ENCODE peak calls at places on chromosomes 2 and 18, in four cellular contexts. One of them, this sample, is unnamed.

GRCh38 chr18:40293311-40293710 is 1661.7 kb upstream of the PIK3C3 start:
- DNase-seq in GM12878: no peak
- DNase-seq in HL-60: no peak
- DNase-seq in K562: no peak
- DNase-seq in this sample: no peak

GRCh38 chr2:240024766-240025165 is 376 bp downstream of the NDUFA10 start:
- DNase-seq in GM12878: no peak
- DNase-seq in HL-60: peak
- DNase-seq in K562: no peak
- DNase-seq in this sample: peak

GRCh38 chr2:18749912-18750526 is 160.7 kb upstream of the NT5C1B start:
- DNase-seq in GM12878: no peak
- DNase-seq in HL-60: peak
- DNase-seq in K562: peak
- DNase-seq in this sample: no peak

GRCh38 chr18:37207343-37207742 is 358.3 kb downstream of the CELF4 start:
- DNase-seq in GM12878: no peak
- DNase-seq in HL-60: no peak
- DNase-seq in K562: no peak
- DNase-seq in this sample: no peak

GRCh38 chr2:110642360-110642759 is 35.5 kb downstream of the BUB1 start:
- DNase-seq in GM12878: no peak
- DNase-seq in HL-60: no peak
- DNase-seq in K562: no peak
- DNase-seq in this sample: no peak

GRCh38 chr2:135299656-135300244 is 231.3 kb downstream of the ZRANB3 start:
- DNase-seq in GM12878: peak
- DNase-seq in HL-60: no peak
- DNase-seq in K562: no peak
- DNase-seq in this sample: peak

GRCh38 chr2:140567734-140568133 is 1563.1 kb downstream of the LRP1B start:
- DNase-seq in GM12878: no peak
- DNase-seq in HL-60: no peak
- DNase-seq in K562: no peak
- DNase-seq in this sample: no peak

GRCh38 chr2:142416996-142417395 is 286.2 kb upstream of the LRP1B start:
- DNase-seq in GM12878: no peak
- DNase-seq in HL-60: no peak
- DNase-seq in K562: no peak
- DNase-seq in this sample: no peak

GRCh38 chr2:9897331-9897737 is 54.1 kb downstream of the TAF1B start:
- DNase-seq in GM12878: peak
- DNase-seq in HL-60: peak
- DNase-seq in K562: no peak
- DNase-seq in this sample: no peak

GRCh38 chr2:134375935-134376334 is 122.1 kb downstream of the MGAT5 start:
- DNase-seq in GM12878: no peak
- DNase-seq in HL-60: no peak
- DNase-seq in K562: no peak
- DNase-seq in this sample: no peak

GRCh38 chr2:237190958-237191692 is 105.4 kb downstream of the COPS8 start:
- DNase-seq in GM12878: no peak
- DNase-seq in HL-60: no peak
- DNase-seq in K562: no peak
- DNase-seq in this sample: no peak

GRCh38 chr2:189304360-189304759 is 124.8 kb upstream of the COL5A2 start:
- DNase-seq in GM12878: no peak
- DNase-seq in HL-60: no peak
- DNase-seq in K562: no peak
- DNase-seq in this sample: no peak

GRCh38 chr2:240840435-240841060 is 20.5 kb upstream of the KIF1A start:
- DNase-seq in GM12878: no peak
- DNase-seq in HL-60: peak
- DNase-seq in K562: peak
- DNase-seq in this sample: no peak

GRCh38 chr2:101805146-101806088 is 107.9 kb downstream of the MAP4K4 start:
- DNase-seq in GM12878: no peak
- DNase-seq in HL-60: no peak
- DNase-seq in K562: no peak
- DNase-seq in this sample: no peak

GRCh38 chr2:171401947-171402346 is 31.8 kb downstream of the METTL8 start:
- DNase-seq in GM12878: no peak
- DNase-seq in HL-60: no peak
- DNase-seq in K562: peak
- DNase-seq in this sample: no peak

GRCh38 chr2:83967854-83968253 is 491.2 kb downstream of the SUCLG1 start:
- DNase-seq in GM12878: no peak
- DNase-seq in HL-60: no peak
- DNase-seq in K562: no peak
- DNase-seq in this sample: no peak

GRCh38 chr2:64769392-64770044 is 115.8 kb upstream of the SERTAD2 start:
- DNase-seq in GM12878: no peak
- DNase-seq in HL-60: no peak
- DNase-seq in K562: no peak
- DNase-seq in this sample: no peak
- TF ChIP-seq POLR2AphosphoS5 in GM12878: no peak
- TF ChIP-seq POLR2AphosphoS5 in HL-60: no peak
- TF ChIP-seq POLR2AphosphoS5 in K562: no peak
- TF ChIP-seq POLR2AphosphoS5 in this sample: no peak

DNA sequence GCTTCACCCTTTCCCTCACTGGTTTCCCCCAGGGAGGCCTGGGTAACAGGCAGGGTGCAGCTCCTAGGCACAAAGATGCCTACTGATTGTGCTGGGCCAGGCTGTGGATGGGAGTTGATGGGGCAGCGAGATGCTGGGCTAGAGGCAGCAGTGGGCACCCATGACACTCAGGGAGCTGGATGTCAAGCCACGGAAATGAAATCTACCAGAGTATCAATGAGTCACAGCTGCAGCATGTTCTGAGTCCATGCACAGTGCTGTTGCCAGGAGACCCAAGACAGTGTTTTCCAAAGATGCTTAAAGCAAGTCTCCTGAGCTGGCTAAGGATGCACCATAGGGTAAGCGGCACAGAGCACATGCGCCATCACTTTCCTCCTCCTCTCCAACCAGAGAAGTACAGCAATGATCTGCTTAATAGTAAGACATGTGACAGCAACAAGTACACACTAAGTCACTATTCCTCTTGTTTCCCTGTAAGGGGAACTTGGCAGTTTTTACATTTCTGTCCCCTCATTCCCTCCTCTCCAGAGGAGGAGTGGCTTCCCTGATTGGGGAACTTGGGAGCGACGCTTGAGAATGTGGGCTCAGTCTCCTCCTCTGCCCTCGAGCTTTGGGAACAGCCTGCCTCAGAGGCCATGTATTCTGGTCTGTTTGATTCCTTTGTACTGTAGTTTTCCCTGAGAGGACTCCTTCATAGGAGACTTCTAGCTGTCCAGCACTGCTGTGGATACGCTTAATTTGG is 57.2 kb downstream of the CDC42EP3 start:
- DNase-seq in GM12878: no peak
- DNase-seq in HL-60: no peak
- DNase-seq in K562: no peak
- DNase-seq in this sample: no peak
- TF ChIP-seq SPI1 in GM12878: no peak
- TF ChIP-seq SPI1 in HL-60: no peak
- TF ChIP-seq SPI1 in K562: no peak
- TF ChIP-seq SPI1 in this sample: no peak

DNA sequence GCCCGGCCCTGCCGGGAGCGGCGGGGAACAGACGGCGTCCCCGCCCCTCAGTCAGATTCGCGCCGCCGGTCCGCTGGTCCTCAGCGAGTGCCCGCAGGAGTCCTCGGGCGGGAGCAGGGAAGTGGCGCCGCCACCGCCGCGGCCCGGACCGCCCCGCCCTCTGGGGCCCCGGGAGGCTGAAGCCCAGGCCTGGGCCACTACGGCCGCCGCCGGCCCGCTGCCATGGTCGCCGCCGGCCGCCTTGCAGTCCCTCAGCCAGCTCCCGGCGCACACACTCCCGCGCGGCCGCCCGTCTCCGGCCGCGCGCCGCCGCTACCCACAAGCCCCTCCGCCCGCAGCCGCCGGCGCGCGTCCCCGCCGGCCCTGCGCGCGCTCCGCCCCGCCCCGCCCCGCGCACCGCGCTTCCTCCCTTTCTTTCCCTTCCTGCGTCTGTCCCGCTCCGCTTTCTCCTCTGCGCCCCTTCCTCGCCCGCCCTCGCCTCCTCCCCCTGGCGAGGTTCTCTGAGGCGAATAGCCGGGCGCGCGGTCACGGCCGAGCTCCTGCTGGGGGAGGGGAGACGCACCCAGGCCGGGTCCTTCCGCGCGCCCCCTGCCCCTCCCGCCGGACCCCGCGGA is at the start of gene ROCK2:
- DNase-seq in GM12878: no peak
- DNase-seq in HL-60: peak
- DNase-seq in K562: peak
- DNase-seq in this sample: peak
- TF ChIP-seq POLR2AphosphoS5 in GM12878: no peak
- TF ChIP-seq POLR2AphosphoS5 in HL-60: peak
- TF ChIP-seq POLR2AphosphoS5 in K562: peak
- TF ChIP-seq POLR2AphosphoS5 in this sample: no peak

GRCh38 chr2:60735496-60736250 is 20.4 kb upstream of the PAPOLG start:
- DNase-seq in GM12878: no peak
- DNase-seq in HL-60: no peak
- DNase-seq in K562: no peak
- DNase-seq in this sample: no peak
- TF ChIP-seq SPI1 in GM12878: no peak
- TF ChIP-seq SPI1 in HL-60: no peak
- TF ChIP-seq SPI1 in K562: no peak
- TF ChIP-seq SPI1 in this sample: no peak

GRCh38 chr2:113126845-113127645 is at the start of gene IL1RN:
- DNase-seq in GM12878: no peak
- DNase-seq in HL-60: peak
- DNase-seq in K562: no peak
- DNase-seq in this sample: no peak
- TF ChIP-seq POLR2AphosphoS5 in GM12878: no peak
- TF ChIP-seq POLR2AphosphoS5 in HL-60: peak
- TF ChIP-seq POLR2AphosphoS5 in K562: no peak
- TF ChIP-seq POLR2AphosphoS5 in this sample: no peak

DNA sequence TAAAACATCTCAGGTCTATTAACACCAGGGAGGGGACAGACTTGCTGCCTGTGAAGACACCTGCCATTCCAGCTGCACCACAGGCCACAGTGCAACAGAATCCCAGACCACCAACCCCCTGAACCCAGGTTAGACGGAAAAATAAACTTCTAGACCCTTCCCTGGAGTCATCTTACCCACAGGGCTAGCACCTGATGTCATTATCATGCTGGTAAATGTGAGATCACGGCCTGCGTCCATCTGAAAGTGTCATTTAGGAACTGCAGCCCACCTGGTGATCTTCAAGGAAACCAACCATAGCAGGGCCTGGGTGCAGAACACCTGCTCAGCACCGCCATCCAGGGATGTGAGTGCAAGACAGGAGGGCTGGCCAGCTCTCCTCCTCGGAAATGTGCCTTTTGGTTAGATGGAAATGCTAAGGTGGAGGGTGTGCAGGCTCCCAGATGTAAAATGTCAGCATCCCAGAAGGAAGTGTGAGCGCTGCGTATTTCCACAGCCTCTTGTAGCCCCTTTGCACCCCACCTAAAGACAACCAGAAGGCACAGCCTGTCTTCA is 80.8 kb downstream of the PTGR3 start:
- DNase-seq in GM12878: no peak
- DNase-seq in HL-60: no peak
- DNase-seq in K562: no peak
- DNase-seq in this sample: no peak
- TF ChIP-seq SPI1 in GM12878: no peak
- TF ChIP-seq SPI1 in HL-60: no peak
- TF ChIP-seq SPI1 in K562: no peak
- TF ChIP-seq SPI1 in this sample: no peak

GRCh38 chr2:165203689-165204559 is at the start of gene SCN3A:
- DNase-seq in GM12878: no peak
- DNase-seq in HL-60: no peak
- DNase-seq in K562: peak
- DNase-seq in this sample: no peak
- TF ChIP-seq POLR2AphosphoS5 in GM12878: no peak
- TF ChIP-seq POLR2AphosphoS5 in HL-60: no peak
- TF ChIP-seq POLR2AphosphoS5 in K562: no peak
- TF ChIP-seq POLR2AphosphoS5 in this sample: no peak

GRCh38 chr2:48531141-48531648 is 1.2 kb downstream of the STON1 start:
- DNase-seq in GM12878: no peak
- DNase-seq in HL-60: no peak
- DNase-seq in K562: no peak
- DNase-seq in this sample: no peak
- TF ChIP-seq SPI1 in GM12878: no peak
- TF ChIP-seq SPI1 in HL-60: no peak
- TF ChIP-seq SPI1 in K562: no peak
- TF ChIP-seq SPI1 in this sample: no peak

DNA sequence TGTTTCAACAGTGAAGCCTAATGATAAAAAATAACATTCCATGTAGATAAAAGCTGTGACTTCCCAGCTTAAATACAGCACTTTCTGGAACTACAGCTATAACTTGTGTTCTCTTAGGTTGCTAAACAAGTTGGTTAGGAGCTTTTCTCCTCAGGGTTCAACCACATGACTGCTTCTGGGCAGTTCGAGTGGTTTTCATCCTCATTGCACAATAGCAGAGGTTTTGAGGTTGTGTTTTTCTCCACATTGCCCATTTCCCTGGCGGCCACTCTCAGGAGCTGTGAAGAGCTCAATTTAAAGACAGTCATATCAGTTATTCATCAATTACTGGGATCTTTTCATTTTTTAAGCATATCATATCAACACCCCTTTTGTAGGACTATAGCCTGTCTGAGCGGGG is 102.2 kb upstream of the CYP1B1 start:
- DNase-seq in GM12878: no peak
- DNase-seq in HL-60: peak
- DNase-seq in K562: no peak
- DNase-seq in this sample: no peak
- TF ChIP-seq POLR2AphosphoS5 in GM12878: no peak
- TF ChIP-seq POLR2AphosphoS5 in HL-60: peak
- TF ChIP-seq POLR2AphosphoS5 in K562: no peak
- TF ChIP-seq POLR2AphosphoS5 in this sample: no peak

GRCh38 chr2:29921560-29921915 is at the start of gene ALK:
- DNase-seq in GM12878: no peak
- DNase-seq in HL-60: peak
- DNase-seq in K562: peak
- DNase-seq in this sample: peak

GRCh38 chr2:29920130-29920577 is 1.2 kb downstream of the ALK start:
- DNase-seq in GM12878: no peak
- DNase-seq in HL-60: no peak
- DNase-seq in K562: peak
- DNase-seq in this sample: peak

GRCh38 chr2:29920631-29921559 is 491 bp downstream of the ALK start:
- DNase-seq in GM12878: no peak
- DNase-seq in HL-60: no peak
- DNase-seq in K562: peak
- DNase-seq in this sample: peak

DNA sequence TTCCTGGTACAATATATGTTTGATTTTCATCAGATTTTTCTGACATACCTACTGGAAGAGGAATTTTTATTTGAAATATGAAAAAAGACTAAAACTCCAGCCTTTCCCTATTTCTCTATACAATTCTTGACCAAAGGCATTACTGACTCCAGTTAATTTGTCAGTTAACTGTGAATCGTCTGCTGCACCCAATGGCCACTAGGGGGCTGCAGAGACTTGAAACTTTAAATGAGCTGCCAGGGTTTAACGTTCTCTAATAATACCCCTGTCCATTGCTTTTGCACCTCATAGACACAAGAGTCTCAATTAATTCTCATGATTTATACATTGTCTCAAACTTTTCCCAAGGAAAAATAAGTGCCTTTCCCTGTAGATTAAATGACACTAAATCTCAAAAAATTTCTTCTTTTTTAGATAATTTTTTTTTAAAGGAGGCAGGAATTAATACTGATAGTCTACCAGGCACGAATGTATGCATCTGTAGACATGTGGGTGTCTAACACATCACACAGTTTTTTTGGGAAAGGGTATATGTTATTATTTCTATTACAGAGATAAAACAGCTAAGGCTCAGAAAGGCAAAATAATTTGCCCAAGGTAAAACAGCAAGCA is 1.8 kb upstream of the ALK start:
- DNase-seq in GM12878: no peak
- DNase-seq in HL-60: peak
- DNase-seq in K562: peak
- DNase-seq in this sample: peak
- TF ChIP-seq SPI1 in GM12878: no peak
- TF ChIP-seq SPI1 in HL-60: no peak
- TF ChIP-seq SPI1 in K562: no peak
- TF ChIP-seq SPI1 in this sample: no peak

This sample was measured in GM12891.